ENCODE peak calls at places on chromosomes 5 and 9, in five cellular contexts. F, E, N, C and J are unnamed samples.

GRCh38 chr9:106769331-106769730 is 93.6 kb upstream of the ZNF462 start:
- DNase-seq in F (no peak), E (no peak), N (no peak), C (no peak), J (no peak)

GRCh38 chr5:109479260-109479860 is 69.6 kb upstream of the PJA2 start:
- DNase-seq in F (peak; percentile 40), E (peak; percentile 21), N (no peak), C (peak; percentile 45), J (no peak)

GRCh38 chr5:40353442-40353841 is 326.3 kb upstream of the PTGER4 start:
- DNase-seq in F (no peak), E (no peak), N (no peak), C (no peak), J (no peak)

GRCh38 chr9:3161912-3162311 is 318.0 kb upstream of the PUM3 start:
- DNase-seq in F (no peak), E (no peak), N (no peak), C (no peak), J (no peak)

GRCh38 chr9:87080512-87081225 is 133.4 kb upstream of the GAS1 start:
- DNase-seq in F (no peak), E (no peak), N (no peak), C (peak; percentile 92), J (no peak)

GRCh38 chr9:115413766-115414382 is 295.9 kb upstream of the TNC start:
- DNase-seq in F (no peak), E (no peak), N (no peak), C (no peak), J (no peak)

GRCh38 chr5:67094476-67095300 is 101.9 kb downstream of the CD180 start:
- DNase-seq in F (no peak), E (peak; percentile 69), N (no peak), C (peak; percentile 71), J (no peak)

GRCh38 chr9:16364347-16364746 is 506.1 kb downstream of the BNC2 start:
- DNase-seq in F (no peak), E (no peak), N (no peak), C (no peak), J (no peak)

GRCh38 chr5:39714036-39714698 is 289.4 kb upstream of the DAB2 start:
- DNase-seq in F (peak; percentile 62), E (peak; percentile 75), N (no peak), C (peak; percentile 79), J (peak; percentile 49)

GRCh38 chr5:55520117-55520829 is 14.5 kb downstream of the PLPP1 start:
- DNase-seq in F (no peak), E (no peak), N (no peak), C (no peak), J (no peak)

GRCh38 chr9:2859776-2860379 is 16.0 kb upstream of the PUM3 start:
- DNase-seq in F (peak; percentile 53), E (peak; percentile 38), N (no peak), C (peak; percentile 72), J (peak; percentile 60)

GRCh38 chr5:112146323-112146848 is 272.7 kb downstream of the EPB41L4A start:
- DNase-seq in F (no peak), E (peak; percentile 85), N (no peak), C (peak; percentile 90), J (no peak)

GRCh38 chr9:113910036-113910639 is 34.0 kb downstream of the ZNF618 start:
- DNase-seq in F (no peak), E (no peak), N (peak; percentile 89), C (no peak), J (no peak)

GRCh38 chr5:110738503-110738811 is 350 bp upstream of the SLC25A46 start:
- DNase-seq in F (no peak), E (no peak), N (no peak), C (no peak), J (no peak)

GRCh38 chr9:2289234-2289755 is 274.1 kb downstream of the SMARCA2 start:
- DNase-seq in F (no peak), E (no peak), N (no peak), C (no peak), J (no peak)

GRCh38 chr5:5209101-5209500 is 69.0 kb downstream of the ADAMTS16 start:
- DNase-seq in F (no peak), E (no peak), N (no peak), C (no peak), J (no peak)

GRCh38 chr5:98877600-98877999 is 51.2 kb downstream of the CHD1 start:
- DNase-seq in F (no peak), E (no peak), N (no peak), C (no peak), J (no peak)

GRCh38 chr9:93143830-93144530 is 9.9 kb upstream of the NINJ1 start:
- DNase-seq in F (peak; percentile 47), E (no peak), N (peak; percentile 70), C (no peak), J (peak; percentile 86)

GRCh38 chr5:57779383-57780223 is 297.0 kb upstream of the ACTBL2 start:
- DNase-seq in F (peak; percentile 65), E (peak; percentile 67), N (no peak), C (peak; percentile 86), J (peak; percentile 18)

GRCh38 chr5:56818409-56819026 is 3.2 kb downstream of the MAP3K1 start:
- DNase-seq in F (no peak), E (no peak), N (no peak), C (peak; percentile 58), J (no peak)

DNA sequence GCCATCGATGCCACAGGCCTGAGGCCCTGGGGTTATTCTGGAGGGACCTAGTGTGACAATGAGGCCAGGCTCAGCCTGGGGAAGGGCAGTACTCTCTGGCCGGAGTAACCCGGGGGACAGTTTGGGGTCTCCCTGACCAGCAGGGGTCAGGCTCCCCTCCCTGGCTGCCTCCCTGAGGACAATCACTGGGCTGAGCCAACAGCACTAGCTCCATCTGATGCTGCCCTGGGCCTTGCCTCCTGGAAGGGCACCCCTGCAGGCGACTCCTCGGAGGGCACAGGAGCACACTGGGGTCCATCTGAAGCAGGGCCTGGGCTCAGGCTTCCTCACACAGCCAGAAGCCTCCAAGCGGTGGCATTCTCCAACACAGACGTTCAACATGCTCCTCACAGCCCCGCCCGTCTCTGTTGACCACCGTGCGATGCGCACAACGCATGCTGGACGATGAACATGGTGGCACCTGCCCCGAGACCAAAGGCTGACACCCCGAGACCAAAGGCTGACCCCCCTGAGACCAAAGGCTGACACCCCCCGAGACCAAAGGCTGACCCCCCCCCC is 68.3 kb downstream of the ADAMTS2 start:
- DNase-seq in F (no peak), E (no peak), N (peak; percentile 51), C (no peak), J (no peak)
- TF ChIP-seq CTCF in F (no peak), E (no peak), N (no peak), C (peak; percentile 22), J (peak; percentile 26)

GRCh38 chr9:134296301-134297081 is 29.8 kb upstream of the RXRA start:
- DNase-seq in F (no peak), E (no peak), N (peak; percentile 44), C (no peak), J (no peak)

GRCh38 chr9:134297082-134297415 is 29.2 kb upstream of the RXRA start:
- DNase-seq in F (no peak), E (no peak), N (peak; percentile 35), C (no peak), J (no peak)

GRCh38 chr9:134299068-134299467 is 27.2 kb upstream of the RXRA start:
- DNase-seq in F (no peak), E (no peak), N (no peak), C (no peak), J (no peak)

GRCh38 chr9:134297581-134297980 is 28.7 kb upstream of the RXRA start:
- DNase-seq in F (no peak), E (no peak), N (peak; percentile 42), C (no peak), J (no peak)

GRCh38 chr9:134298000-134298399 is 28.3 kb upstream of the RXRA start:
- DNase-seq in F (no peak), E (no peak), N (no peak), C (no peak), J (no peak)
- H3K27me3 ChIP-seq in F (peaks cover 58% of the 10 kb centered on the region), E (peaks cover 33% of the 10 kb centered on the region), N (no peaks in the 10 kb centered on the region), C (no peaks in the 10 kb centered on the region), J (no peaks in the 10 kb centered on the region)

GRCh38 chr9:128321879-128322341 is 337 bp downstream of the TRUB2 start:
- DNase-seq in F (no peak), E (no peak), N (no peak), C (no peak), J (no peak)

GRCh38 chr9:128323192-128323730 is 622 bp downstream of the COQ4 start:
- DNase-seq in F (no peak), E (peak; percentile 12), N (no peak), C (peak; percentile 27), J (no peak)

GRCh38 chr9:128321343-128321742 is 904 bp downstream of the TRUB2 start:
- DNase-seq in F (no peak), E (no peak), N (no peak), C (no peak), J (no peak)

GRCh38 chr9:128323786-128324185 is 1.1 kb downstream of the COQ4 start:
- DNase-seq in F (no peak), E (no peak), N (no peak), C (no peak), J (no peak)

DNA sequence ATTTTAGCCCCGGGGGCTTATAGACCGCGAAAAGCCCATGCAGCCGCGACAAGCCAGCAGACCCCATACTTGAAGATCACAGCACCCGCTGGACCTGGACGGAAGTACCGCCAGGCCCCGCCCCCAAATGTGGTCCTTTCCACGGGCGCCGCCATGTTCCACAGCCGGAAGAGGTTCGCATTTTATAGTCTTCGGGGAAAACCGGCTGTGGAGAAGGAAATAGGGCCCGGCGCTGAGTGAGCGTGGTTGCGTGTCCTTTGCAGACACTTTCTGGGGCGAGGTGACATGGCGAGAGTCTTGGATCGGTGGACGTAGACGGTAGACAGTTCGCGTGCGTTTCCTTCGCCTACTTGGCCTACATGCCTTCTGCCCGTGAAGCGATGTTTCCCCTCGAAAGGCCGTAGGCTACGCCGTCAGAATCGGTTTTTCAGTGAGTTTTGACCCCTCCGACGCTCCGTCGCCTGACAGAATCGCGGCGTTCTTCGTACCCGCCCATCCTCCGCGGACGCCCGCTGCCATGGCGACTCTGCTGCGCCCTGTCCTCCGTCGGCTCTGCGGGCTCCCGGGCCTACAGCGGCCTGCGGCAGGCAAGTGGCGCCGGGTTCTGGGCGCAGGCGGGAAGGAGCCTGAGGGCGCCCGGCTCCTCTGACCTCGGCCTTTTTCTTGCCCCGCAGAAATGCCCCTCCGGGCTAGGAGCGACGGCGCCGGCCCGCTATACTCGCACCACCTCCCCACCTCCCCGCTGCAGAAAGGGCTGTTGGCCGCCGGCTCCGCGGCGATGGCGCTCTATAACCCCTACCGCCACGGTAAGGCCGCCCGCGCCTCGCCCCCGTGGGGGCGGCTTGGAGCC is at the start of the genes COQ4 and TRUB2:
- DNase-seq in F (peak; percentile 94), E (peak; percentile 95), N (peak; percentile 96), C (peak; percentile 96), J (peak; percentile 93)
- TF ChIP-seq CTCF in F (no peak), E (no peak), N (no peak), C (no peak), J (no peak)

DNA sequence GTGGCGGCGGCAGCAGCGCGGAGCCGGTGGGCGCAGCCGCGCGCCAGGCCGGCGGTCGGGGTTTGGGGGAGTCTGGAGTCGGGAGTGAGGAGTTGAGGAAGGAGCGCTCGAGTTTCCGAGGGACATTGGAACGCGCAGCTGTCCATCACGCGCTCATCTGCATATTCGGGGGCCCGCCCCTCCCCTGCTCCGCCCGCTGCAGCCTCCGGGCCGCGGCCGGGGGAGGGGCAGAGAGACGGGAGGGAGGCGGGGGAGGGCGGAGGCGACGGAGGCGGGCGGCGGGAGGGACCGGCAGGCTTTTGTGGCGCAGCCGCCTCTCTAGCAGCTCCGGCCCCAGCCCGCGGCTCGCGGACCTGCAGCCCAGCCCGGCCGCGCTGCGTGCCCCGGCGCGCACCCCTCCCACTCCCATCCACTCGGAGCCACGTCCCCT is at the start of gene IRX2:
- DNase-seq in F (no peak), E (peak; percentile 87), N (no peak), C (peak; percentile 73), J (no peak)
- H3K27me3 ChIP-seq in F (no peaks in the 10 kb centered on the region), E (peaks cover 10% of the 10 kb centered on the region), N (peaks cover 61% of the 10 kb centered on the region), C (peaks cover 17% of the 10 kb centered on the region), J (no peaks in the 10 kb centered on the region)

GRCh38 chr5:131229623-131230022 is 34.2 kb upstream of the CDC42SE2 start:
- DNase-seq in F (no peak), E (no peak), N (no peak), C (no peak), J (no peak)
- TF ChIP-seq CTCF in F (no peak), E (no peak), N (no peak), C (no peak), J (no peak)